ENCODE peak calls at places on chromosomes 16 and 17, in four cellular contexts. One of them, this sample, is unnamed.

GRCh38 chr16:802461-802860 is 1.9 kb upstream of the GNG13 start:
- DNase-seq in H9: no peak
- DNase-seq in IMR-90: no peak
- DNase-seq in H1: no peak
- DNase-seq in this sample: no peak

GRCh38 chr16:14015017-14015416 is 56.1 kb upstream of the MRTFB start:
- DNase-seq in H9: no peak
- DNase-seq in IMR-90: peak
- DNase-seq in H1: no peak
- DNase-seq in this sample: no peak

GRCh38 chr17:14337596-14338079 is 36.8 kb downstream of the HS3ST3B1 start:
- DNase-seq in H9: no peak
- DNase-seq in IMR-90: no peak
- DNase-seq in H1: no peak
- DNase-seq in this sample: no peak

GRCh38 chr17:61700252-61700651 is 109.2 kb upstream of the NACA2 start:
- DNase-seq in H9: no peak
- DNase-seq in IMR-90: no peak
- DNase-seq in H1: no peak
- DNase-seq in this sample: peak

GRCh38 chr17:78705071-78705470 is 77.0 kb downstream of the CYTH1 start:
- DNase-seq in H9: no peak
- DNase-seq in IMR-90: no peak
- DNase-seq in H1: no peak
- DNase-seq in this sample: no peak

GRCh38 chr16:13448346-13448745 is 471.6 kb upstream of the ERCC4 start:
- DNase-seq in H9: no peak
- DNase-seq in IMR-90: no peak
- DNase-seq in H1: no peak
- DNase-seq in this sample: no peak

GRCh38 chr17:70168979-70169706 is at the start of gene KCNJ2:
- DNase-seq in H9: peak
- DNase-seq in IMR-90: peak
- DNase-seq in H1: peak
- DNase-seq in this sample: peak

GRCh38 chr17:11644265-11645212 is 46.3 kb downstream of the DNAH9 start:
- DNase-seq in H9: peak
- DNase-seq in IMR-90: peak
- DNase-seq in H1: peak
- DNase-seq in this sample: peak

GRCh38 chr17:30316736-30317135 is 17.1 kb downstream of the TMIGD1 start:
- DNase-seq in H9: no peak
- DNase-seq in IMR-90: no peak
- DNase-seq in H1: no peak
- DNase-seq in this sample: no peak

GRCh38 chr16:66656547-66656946 is 40.0 kb downstream of the CMTM4 start:
- DNase-seq in H9: no peak
- DNase-seq in IMR-90: peak
- DNase-seq in H1: no peak
- DNase-seq in this sample: no peak

GRCh38 chr16:49487746-49488145 is 114.1 kb downstream of the C16orf78 start:
- DNase-seq in H9: no peak
- DNase-seq in IMR-90: no peak
- DNase-seq in H1: no peak
- DNase-seq in this sample: no peak

GRCh38 chr17:65181237-65182061 is 44.3 kb downstream of the RGS9 start:
- DNase-seq in H9: no peak
- DNase-seq in IMR-90: no peak
- DNase-seq in H1: no peak
- DNase-seq in this sample: no peak

GRCh38 chr16:57707331-57707730 is 12.7 kb downstream of the DRC7 start:
- DNase-seq in H9: no peak
- DNase-seq in IMR-90: no peak
- DNase-seq in H1: no peak
- DNase-seq in this sample: no peak

GRCh38 chr17:48613862-48614694 is 1.0 kb downstream of the HOXB8 start:
- DNase-seq in H9: peak
- DNase-seq in IMR-90: peak
- DNase-seq in H1: no peak
- DNase-seq in this sample: peak

GRCh38 chr16:8877894-8878522 is 4.1 kb upstream of the LITAFD start:
- DNase-seq in H9: no peak
- DNase-seq in IMR-90: no peak
- DNase-seq in H1: no peak
- DNase-seq in this sample: no peak

GRCh38 chr16:4976079-4976478 is 17.9 kb downstream of the SEC14L5 start:
- DNase-seq in H9: no peak
- DNase-seq in IMR-90: no peak
- DNase-seq in H1: no peak
- DNase-seq in this sample: no peak

GRCh38 chr17:60161598-60162330 is 12.0 kb downstream of the CA4 start:
- DNase-seq in H9: peak
- DNase-seq in IMR-90: no peak
- DNase-seq in H1: no peak
- DNase-seq in this sample: peak

GRCh38 chr17:57242148-57242547 is 14.2 kb upstream of the MSI2 start:
- DNase-seq in H9: no peak
- DNase-seq in IMR-90: no peak
- DNase-seq in H1: no peak
- DNase-seq in this sample: no peak

GRCh38 chr17:2094891-2095535 is 40.1 kb downstream of the HIC1 start:
- DNase-seq in H9: peak
- DNase-seq in IMR-90: peak
- DNase-seq in H1: no peak
- DNase-seq in this sample: peak

GRCh38 chr17:42361781-42362186 is 26.5 kb downstream of the STAT3 start:
- DNase-seq in H9: no peak
- DNase-seq in IMR-90: no peak
- DNase-seq in H1: no peak
- DNase-seq in this sample: peak

GRCh38 chr16:48054881-48055601 is 100.8 kb downstream of the ABCC12 start:
- DNase-seq in H9: peak
- DNase-seq in IMR-90: peak
- DNase-seq in H1: no peak
- DNase-seq in this sample: peak

DNA sequence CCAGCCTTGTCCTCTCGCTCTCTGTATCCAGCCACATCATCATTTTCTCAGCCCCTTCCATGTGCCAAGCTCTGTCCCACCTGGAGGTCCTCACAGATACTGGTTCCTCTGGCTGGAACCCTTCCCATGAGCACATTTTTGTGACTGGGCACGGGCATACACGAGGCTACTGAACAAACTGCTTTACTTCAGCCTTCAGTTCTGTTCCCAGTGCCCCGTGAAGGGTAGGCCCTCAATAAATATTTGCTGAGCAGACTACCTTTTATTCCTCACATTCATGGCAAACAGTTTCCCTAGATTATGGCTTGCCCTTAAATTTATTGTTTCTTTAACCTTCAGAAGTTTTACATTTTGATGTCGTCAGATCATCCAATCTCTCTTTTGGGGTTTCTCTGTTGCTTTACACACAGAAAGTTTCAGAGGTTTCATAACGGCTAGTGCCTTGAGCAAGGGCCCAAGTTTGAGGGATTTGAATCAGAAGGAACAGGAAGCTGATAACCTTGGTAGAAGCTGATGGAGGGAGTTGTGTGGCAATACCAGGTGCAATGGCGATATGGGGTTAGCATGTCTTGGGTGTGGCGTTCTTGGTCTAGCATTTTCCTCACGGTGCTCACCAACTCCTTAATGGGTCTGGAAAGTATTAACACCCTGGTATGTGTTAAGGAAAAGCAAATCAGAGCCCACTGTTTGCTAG is 27.8 kb downstream of the TMEM92 start:
- DNase-seq in H9: no peak
- DNase-seq in IMR-90: no peak
- DNase-seq in H1: no peak
- DNase-seq in this sample: no peak
- H4K5ac ChIP-seq in H9: no peak
- H4K5ac ChIP-seq in IMR-90: no peak
- H4K5ac ChIP-seq in H1: no peak
- H4K5ac ChIP-seq in this sample: no peak

DNA sequence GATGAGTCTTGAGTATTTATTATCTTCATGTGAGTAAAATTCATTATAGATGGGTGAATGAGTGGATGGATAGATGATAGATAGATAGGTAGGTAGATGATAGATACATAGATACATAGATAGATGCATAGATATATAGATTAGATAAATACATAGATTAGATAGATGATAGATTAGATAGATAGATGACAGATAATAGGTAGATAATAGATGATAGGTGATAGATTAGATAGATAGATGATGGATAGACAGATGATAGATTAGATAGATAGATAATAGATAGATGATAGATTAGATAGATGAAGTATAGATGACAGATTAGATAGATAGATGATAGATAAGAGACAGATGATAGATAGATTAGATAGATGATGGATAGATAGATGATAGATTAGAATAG is 21.8 kb upstream of the WFIKKN2 start:
- DNase-seq in H9: no peak
- DNase-seq in IMR-90: no peak
- DNase-seq in H1: no peak
- DNase-seq in this sample: no peak
- H4K5ac ChIP-seq in H9: no peak
- H4K5ac ChIP-seq in IMR-90: no peak
- H4K5ac ChIP-seq in H1: no peak
- H4K5ac ChIP-seq in this sample: no peak

DNA sequence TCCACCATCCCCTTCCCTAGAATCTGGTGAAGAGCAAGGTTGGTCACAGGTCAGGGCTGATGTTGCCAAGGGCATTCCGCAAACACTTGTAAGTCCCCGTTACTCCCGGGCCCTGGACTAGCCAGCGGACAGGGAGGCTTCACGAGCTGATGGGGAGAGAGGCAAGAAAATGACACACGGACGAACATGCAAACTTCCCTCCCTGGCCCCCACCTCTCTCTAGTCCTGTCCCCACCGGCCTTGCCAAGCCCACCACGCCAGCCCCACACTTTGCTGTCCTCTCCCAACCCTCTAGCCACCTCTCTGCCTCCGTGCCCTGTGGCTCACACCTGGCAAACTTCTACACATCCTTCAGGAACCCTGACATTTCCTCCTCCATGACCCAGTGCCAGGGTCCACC is 54.8 kb downstream of the RPH3AL start:
- DNase-seq in H9: no peak
- DNase-seq in IMR-90: no peak
- DNase-seq in H1: no peak
- DNase-seq in this sample: no peak
- H4K5ac ChIP-seq in H9: no peak
- H4K5ac ChIP-seq in IMR-90: no peak
- H4K5ac ChIP-seq in H1: no peak
- H4K5ac ChIP-seq in this sample: no peak

GRCh38 chr17:28667870-28668269 is 5.9 kb downstream of the SUPT6H start:
- DNase-seq in H9: no peak
- DNase-seq in IMR-90: no peak
- DNase-seq in H1: no peak
- DNase-seq in this sample: no peak
- H4K5ac ChIP-seq in H9: no peak
- H4K5ac ChIP-seq in IMR-90: no peak
- H4K5ac ChIP-seq in H1: no peak
- H4K5ac ChIP-seq in this sample: no peak

DNA sequence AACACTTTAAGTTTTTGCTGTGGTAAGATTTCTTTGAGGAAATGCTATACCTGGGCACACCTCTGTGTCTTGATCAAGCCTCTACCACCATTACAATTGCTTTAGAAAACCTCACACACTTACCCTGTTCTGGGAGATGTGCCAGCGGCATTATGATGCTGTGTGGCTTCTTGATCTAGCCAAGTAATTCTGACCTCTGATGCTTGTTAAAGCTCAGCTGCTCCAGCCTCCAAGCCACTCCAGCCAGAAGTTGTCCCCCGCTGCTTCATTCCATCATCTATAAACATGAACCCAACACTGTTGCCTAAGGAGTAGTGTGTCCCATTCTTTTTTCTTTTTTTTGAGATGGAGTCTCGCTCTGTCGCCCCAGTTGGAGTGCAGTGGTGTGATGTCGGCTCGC is 60.1 kb downstream of the CYLD start:
- DNase-seq in H9: no peak
- DNase-seq in IMR-90: peak
- DNase-seq in H1: no peak
- DNase-seq in this sample: no peak
- H4K5ac ChIP-seq in H9: no peak
- H4K5ac ChIP-seq in IMR-90: no peak
- H4K5ac ChIP-seq in H1: no peak
- H4K5ac ChIP-seq in this sample: no peak

DNA sequence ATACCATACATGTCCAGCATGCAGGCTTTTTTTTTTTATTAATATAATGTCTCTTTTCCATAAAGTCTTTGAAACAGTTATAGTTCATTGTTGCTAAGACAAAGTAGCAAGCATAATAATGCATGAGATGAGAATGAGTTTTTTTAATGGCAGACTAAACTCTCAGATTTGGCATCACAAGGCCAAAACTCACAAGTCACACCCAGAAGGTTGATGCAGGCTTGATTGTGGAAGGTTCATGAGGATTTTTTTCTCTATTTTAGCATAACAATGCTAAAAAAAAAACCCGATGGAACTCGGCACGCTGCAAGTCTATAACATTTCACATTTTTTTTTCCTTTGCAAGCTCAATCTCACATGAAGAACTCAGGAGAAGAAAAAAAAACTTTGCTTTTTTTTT is 2.8 kb downstream of the MAF start:
- DNase-seq in H9: no peak
- DNase-seq in IMR-90: no peak
- DNase-seq in H1: no peak
- DNase-seq in this sample: no peak
- H4K5ac ChIP-seq in H9: no peak
- H4K5ac ChIP-seq in IMR-90: no peak
- H4K5ac ChIP-seq in H1: no peak
- H4K5ac ChIP-seq in this sample: no peak

GRCh38 chr16:89549007-89549700 is 11.3 kb upstream of the RPL13 start:
- DNase-seq in H9: no peak
- DNase-seq in IMR-90: no peak
- DNase-seq in H1: no peak
- DNase-seq in this sample: no peak

GRCh38 chr16:89548344-89549006 is 12.0 kb upstream of the RPL13 start:
- DNase-seq in H9: no peak
- DNase-seq in IMR-90: no peak
- DNase-seq in H1: no peak
- DNase-seq in this sample: no peak

GRCh38 chr16:89547291-89547690 is 13.2 kb upstream of the RPL13 start:
- DNase-seq in H9: no peak
- DNase-seq in IMR-90: no peak
- DNase-seq in H1: no peak
- DNase-seq in this sample: no peak

GRCh38 chr16:89546781-89547180 is 13.7 kb upstream of the RPL13 start:
- DNase-seq in H9: no peak
- DNase-seq in IMR-90: no peak
- DNase-seq in H1: no peak
- DNase-seq in this sample: no peak

GRCh38 chr16:89547860-89548259 is 12.6 kb upstream of the RPL13 start:
- DNase-seq in H9: no peak
- DNase-seq in IMR-90: no peak
- DNase-seq in H1: no peak
- DNase-seq in this sample: no peak
- H4K5ac ChIP-seq in H9: no peak
- H4K5ac ChIP-seq in IMR-90: no peak
- H4K5ac ChIP-seq in H1: no peak
- H4K5ac ChIP-seq in this sample: no peak

This sample was measured in mesendoderm.